ENCODE peak calls at places on chromosomes 4 and X, in ten cellular contexts. One of them, this sample, is unnamed.

GRCh38 chr4:88697588-88698329 is at the start of gene NAP1L5:
- DNase-seq in sigmoid colon: peak; percentile 91
- DNase-seq in mammary epithelial cell: peak; percentile 32
- DNase-seq in Calu3: no peak
- DNase-seq in fibroblast of pulmonary artery: peak; percentile 82
- DNase-seq in OCI-LY7: peak; percentile 11
- DNase-seq in psoas muscle: peak; percentile 71
- DNase-seq in H9: peak; percentile 64
- DNase-seq in fibroblast of lung: peak; percentile 81
- DNase-seq in fibroblast of the aortic adventitia: peak; percentile 74
- DNase-seq in this sample: peak; percentile 55

GRCh38 chr4:1974836-1975235 is 33.9 kb downstream of the NELFA start:
- DNase-seq in sigmoid colon: peak; percentile 25
- DNase-seq in mammary epithelial cell: no peak
- DNase-seq in fibroblast of lung: no peak
- DNase-seq in fibroblast of the aortic adventitia: no peak
- DNase-seq in psoas muscle: no peak
- DNase-seq in H9: no peak
- DNase-seq in fibroblast of pulmonary artery: no peak
- DNase-seq in Calu3: no peak
- DNase-seq in OCI-LY7: no peak
- DNase-seq in this sample: no peak

GRCh38 chrX:1853916-1854315 is 239.1 kb downstream of the ASMT start:
- DNase-seq in fibroblast of lung: no peak
- DNase-seq in H9: no peak
- DNase-seq in OCI-LY7: no peak
- DNase-seq in fibroblast of the aortic adventitia: no peak
- DNase-seq in psoas muscle: no peak
- DNase-seq in sigmoid colon: no peak
- DNase-seq in fibroblast of pulmonary artery: no peak
- DNase-seq in Calu3: no peak
- DNase-seq in mammary epithelial cell: peak; percentile 5
- DNase-seq in this sample: no peak

GRCh38 chrX:2928127-2928582 is 984 bp downstream of the ARSD start:
- DNase-seq in fibroblast of the aortic adventitia: no peak
- DNase-seq in H9: peak; percentile 91
- DNase-seq in sigmoid colon: peak; percentile 74
- DNase-seq in OCI-LY7: no peak
- DNase-seq in mammary epithelial cell: no peak
- DNase-seq in Calu3: peak; percentile 44
- DNase-seq in fibroblast of pulmonary artery: no peak
- DNase-seq in psoas muscle: peak; percentile 53
- DNase-seq in fibroblast of lung: peak; percentile 83
- DNase-seq in this sample: peak; percentile 13

GRCh38 chr4:145130788-145131398 is 32.8 kb downstream of the ABCE1 start:
- DNase-seq in fibroblast of lung: peak; percentile 96
- DNase-seq in OCI-LY7: no peak
- DNase-seq in fibroblast of pulmonary artery: peak; percentile 70
- DNase-seq in fibroblast of the aortic adventitia: peak; percentile 92
- DNase-seq in H9: no peak
- DNase-seq in Calu3: no peak
- DNase-seq in mammary epithelial cell: peak; percentile 43
- DNase-seq in sigmoid colon: no peak
- DNase-seq in psoas muscle: no peak
- DNase-seq in this sample: no peak

GRCh38 chr4:6489962-6490361 is 17.5 kb upstream of the PPP2R2C start:
- DNase-seq in fibroblast of lung: no peak
- DNase-seq in H9: no peak
- DNase-seq in psoas muscle: no peak
- DNase-seq in OCI-LY7: no peak
- DNase-seq in fibroblast of the aortic adventitia: no peak
- DNase-seq in mammary epithelial cell: no peak
- DNase-seq in sigmoid colon: no peak
- DNase-seq in Calu3: no peak
- DNase-seq in fibroblast of pulmonary artery: no peak
- DNase-seq in this sample: no peak

GRCh38 chr4:92303621-92304027 is at the start of gene GRID2:
- DNase-seq in Calu3: peak; percentile 17
- DNase-seq in mammary epithelial cell: peak; percentile 1
- DNase-seq in fibroblast of the aortic adventitia: peak; percentile 8
- DNase-seq in psoas muscle: no peak
- DNase-seq in fibroblast of lung: peak; percentile 29
- DNase-seq in OCI-LY7: no peak
- DNase-seq in sigmoid colon: no peak
- DNase-seq in H9: peak; percentile 78
- DNase-seq in fibroblast of pulmonary artery: peak; percentile 38
- DNase-seq in this sample: no peak

GRCh38 chr4:184283659-184284335 is 66.1 kb upstream of the ENPP6 start:
- DNase-seq in fibroblast of lung: no peak
- DNase-seq in fibroblast of the aortic adventitia: no peak
- DNase-seq in psoas muscle: no peak
- DNase-seq in fibroblast of pulmonary artery: no peak
- DNase-seq in mammary epithelial cell: no peak
- DNase-seq in OCI-LY7: peak; percentile 71
- DNase-seq in H9: no peak
- DNase-seq in Calu3: no peak
- DNase-seq in sigmoid colon: no peak
- DNase-seq in this sample: no peak

GRCh38 chr4:26141916-26142638 is 178.7 kb upstream of the RBPJ start:
- DNase-seq in psoas muscle: peak; percentile 33
- DNase-seq in fibroblast of pulmonary artery: peak; percentile 25
- DNase-seq in H9: no peak
- DNase-seq in sigmoid colon: peak; percentile 90
- DNase-seq in Calu3: no peak
- DNase-seq in mammary epithelial cell: no peak
- DNase-seq in fibroblast of the aortic adventitia: peak; percentile 61
- DNase-seq in OCI-LY7: no peak
- DNase-seq in fibroblast of lung: peak; percentile 28
- DNase-seq in this sample: no peak

GRCh38 chr4:23084559-23085248 is 392.0 kb downstream of the GBA3 start:
- DNase-seq in sigmoid colon: no peak
- DNase-seq in fibroblast of lung: peak; percentile 56
- DNase-seq in mammary epithelial cell: no peak
- DNase-seq in H9: no peak
- DNase-seq in fibroblast of the aortic adventitia: no peak
- DNase-seq in psoas muscle: no peak
- DNase-seq in fibroblast of pulmonary artery: no peak
- DNase-seq in OCI-LY7: no peak
- DNase-seq in Calu3: peak; percentile 53
- DNase-seq in this sample: no peak

GRCh38 chrX:150482537-150483217 is 85.7 kb upstream of the MTM1 start:
- DNase-seq in OCI-LY7: no peak
- DNase-seq in fibroblast of lung: peak; percentile 83
- DNase-seq in fibroblast of the aortic adventitia: peak; percentile 50
- DNase-seq in mammary epithelial cell: peak; percentile 92
- DNase-seq in sigmoid colon: no peak
- DNase-seq in Calu3: peak; percentile 30
- DNase-seq in H9: no peak
- DNase-seq in fibroblast of pulmonary artery: peak; percentile 50
- DNase-seq in psoas muscle: no peak
- DNase-seq in this sample: no peak

GRCh38 chrX:16148896-16149295 is 18.4 kb upstream of the MAGEB17 start:
- DNase-seq in psoas muscle: no peak
- DNase-seq in mammary epithelial cell: peak; percentile 75
- DNase-seq in fibroblast of lung: peak; percentile 25
- DNase-seq in OCI-LY7: no peak
- DNase-seq in fibroblast of the aortic adventitia: no peak
- DNase-seq in sigmoid colon: no peak
- DNase-seq in Calu3: peak; percentile 2
- DNase-seq in fibroblast of pulmonary artery: no peak
- DNase-seq in H9: no peak
- DNase-seq in this sample: no peak

GRCh38 chr4:113851816-113852215 is 90.3 kb upstream of the CAMK2D start:
- DNase-seq in OCI-LY7: no peak
- DNase-seq in fibroblast of pulmonary artery: peak; percentile 11
- DNase-seq in Calu3: no peak
- DNase-seq in fibroblast of lung: no peak
- DNase-seq in fibroblast of the aortic adventitia: peak; percentile 28
- DNase-seq in sigmoid colon: no peak
- DNase-seq in mammary epithelial cell: no peak
- DNase-seq in H9: no peak
- DNase-seq in psoas muscle: no peak
- DNase-seq in this sample: no peak

GRCh38 chr4:15420642-15421041 is 7.2 kb upstream of the C1QTNF7 start:
- DNase-seq in sigmoid colon: no peak
- DNase-seq in H9: no peak
- DNase-seq in fibroblast of lung: peak; percentile 80
- DNase-seq in psoas muscle: no peak
- DNase-seq in mammary epithelial cell: peak; percentile 48
- DNase-seq in Calu3: no peak
- DNase-seq in OCI-LY7: no peak
- DNase-seq in fibroblast of pulmonary artery: peak; percentile 81
- DNase-seq in fibroblast of the aortic adventitia: peak; percentile 58
- DNase-seq in this sample: no peak

GRCh38 chr4:182644326-182645050 is 272.7 kb downstream of the DCTD start:
- DNase-seq in mammary epithelial cell: peak; percentile 25
- DNase-seq in OCI-LY7: no peak
- DNase-seq in fibroblast of pulmonary artery: peak; percentile 23
- DNase-seq in psoas muscle: no peak
- DNase-seq in Calu3: no peak
- DNase-seq in H9: no peak
- DNase-seq in sigmoid colon: no peak
- DNase-seq in fibroblast of the aortic adventitia: peak; percentile 47
- DNase-seq in fibroblast of lung: peak; percentile 87
- DNase-seq in this sample: no peak

GRCh38 chr4:176102414-176102813 is 36.8 kb downstream of the WDR17 start:
- DNase-seq in psoas muscle: no peak
- DNase-seq in fibroblast of lung: no peak
- DNase-seq in sigmoid colon: no peak
- DNase-seq in Calu3: no peak
- DNase-seq in fibroblast of pulmonary artery: no peak
- DNase-seq in mammary epithelial cell: no peak
- DNase-seq in OCI-LY7: no peak
- DNase-seq in H9: no peak
- DNase-seq in fibroblast of the aortic adventitia: peak; percentile 13
- DNase-seq in this sample: no peak

DNA sequence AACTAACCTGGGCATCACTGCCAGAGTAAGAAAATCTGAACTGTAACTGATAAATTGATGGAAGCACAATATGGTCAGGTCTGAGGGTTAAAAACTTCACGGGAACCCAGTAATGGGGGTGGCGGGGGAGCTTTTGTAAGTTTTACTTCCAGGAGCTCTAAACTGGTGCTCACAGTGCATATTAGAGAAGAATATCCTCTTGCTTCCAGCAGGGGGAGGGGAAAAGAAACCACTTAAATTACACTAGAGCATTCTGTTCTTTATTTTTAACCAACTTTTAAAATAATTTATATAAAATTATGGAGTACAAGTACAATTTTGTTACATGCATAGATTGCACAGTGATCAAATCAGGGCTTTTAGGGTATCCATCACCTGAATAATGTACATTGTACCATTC is 33.7 kb downstream of the WDR17 start:
- DNase-seq in mammary epithelial cell: no peak
- DNase-seq in Calu3: no peak
- DNase-seq in fibroblast of the aortic adventitia: no peak
- DNase-seq in sigmoid colon: no peak
- DNase-seq in OCI-LY7: no peak
- DNase-seq in psoas muscle: no peak
- DNase-seq in H9: no peak
- DNase-seq in fibroblast of pulmonary artery: no peak
- DNase-seq in fibroblast of lung: no peak
- DNase-seq in this sample: no peak
- TF ChIP-seq CTCF in mammary epithelial cell: peak; percentile 7
- TF ChIP-seq CTCF in Calu3: no peak
- TF ChIP-seq CTCF in fibroblast of the aortic adventitia: peak; percentile 11
- TF ChIP-seq CTCF in sigmoid colon: no peak
- TF ChIP-seq CTCF in OCI-LY7: no peak
- TF ChIP-seq CTCF in psoas muscle: no peak
- TF ChIP-seq CTCF in H9: peak; percentile 47
- TF ChIP-seq CTCF in fibroblast of pulmonary artery: peak; percentile 19
- TF ChIP-seq CTCF in fibroblast of lung: peak; percentile 14
- TF ChIP-seq CTCF in this sample: no peak

DNA sequence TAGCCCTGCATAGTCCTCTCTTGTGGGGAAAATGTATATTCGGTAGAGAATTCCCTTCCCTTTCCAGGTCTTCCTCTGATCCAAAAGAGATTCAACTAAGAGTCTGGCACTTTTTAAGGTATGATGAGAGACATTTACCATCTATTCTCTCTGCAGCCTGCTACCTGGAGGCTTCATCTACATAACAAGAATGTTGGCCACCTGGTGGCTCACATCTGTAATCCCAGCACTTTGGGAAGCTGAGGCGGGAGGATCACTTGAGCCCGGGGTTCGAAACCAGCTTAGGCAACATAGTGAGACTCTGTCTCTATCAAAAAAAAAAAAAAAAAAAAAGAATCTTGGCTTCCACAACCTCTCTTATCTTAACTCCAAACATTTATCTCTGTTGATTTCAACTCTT is 40.4 kb upstream of the NOCT start:
- DNase-seq in fibroblast of the aortic adventitia: no peak
- DNase-seq in OCI-LY7: no peak
- DNase-seq in H9: peak; percentile 78
- DNase-seq in fibroblast of pulmonary artery: no peak
- DNase-seq in fibroblast of lung: no peak
- DNase-seq in sigmoid colon: no peak
- DNase-seq in Calu3: no peak
- DNase-seq in mammary epithelial cell: no peak
- DNase-seq in psoas muscle: no peak
- DNase-seq in this sample: no peak
- TF ChIP-seq CTCF in fibroblast of the aortic adventitia: no peak
- TF ChIP-seq CTCF in OCI-LY7: peak; percentile 17
- TF ChIP-seq CTCF in H9: peak; percentile 61
- TF ChIP-seq CTCF in fibroblast of pulmonary artery: no peak
- TF ChIP-seq CTCF in fibroblast of lung: no peak
- TF ChIP-seq CTCF in sigmoid colon: no peak
- TF ChIP-seq CTCF in Calu3: no peak
- TF ChIP-seq CTCF in mammary epithelial cell: no peak
- TF ChIP-seq CTCF in psoas muscle: no peak
- TF ChIP-seq CTCF in this sample: no peak

GRCh38 chr4:118033148-118034060 is 882 bp upstream of the NDST3 start:
- DNase-seq in sigmoid colon: peak; percentile 69
- DNase-seq in H9: peak; percentile 70
- DNase-seq in OCI-LY7: no peak
- DNase-seq in fibroblast of the aortic adventitia: peak; percentile 13
- DNase-seq in Calu3: peak; percentile 66
- DNase-seq in fibroblast of lung: peak; percentile 62
- DNase-seq in mammary epithelial cell: peak; percentile 38
- DNase-seq in fibroblast of pulmonary artery: peak; percentile 25
- DNase-seq in psoas muscle: peak; percentile 27
- DNase-seq in this sample: no peak
- TF ChIP-seq CTCF in sigmoid colon: no peak
- TF ChIP-seq CTCF in H9: peak; percentile 23
- TF ChIP-seq CTCF in OCI-LY7: no peak
- TF ChIP-seq CTCF in fibroblast of the aortic adventitia: no peak
- TF ChIP-seq CTCF in Calu3: no peak
- TF ChIP-seq CTCF in fibroblast of lung: no peak
- TF ChIP-seq CTCF in mammary epithelial cell: no peak
- TF ChIP-seq CTCF in fibroblast of pulmonary artery: no peak
- TF ChIP-seq CTCF in psoas muscle: no peak
- TF ChIP-seq CTCF in this sample: no peak

DNA sequence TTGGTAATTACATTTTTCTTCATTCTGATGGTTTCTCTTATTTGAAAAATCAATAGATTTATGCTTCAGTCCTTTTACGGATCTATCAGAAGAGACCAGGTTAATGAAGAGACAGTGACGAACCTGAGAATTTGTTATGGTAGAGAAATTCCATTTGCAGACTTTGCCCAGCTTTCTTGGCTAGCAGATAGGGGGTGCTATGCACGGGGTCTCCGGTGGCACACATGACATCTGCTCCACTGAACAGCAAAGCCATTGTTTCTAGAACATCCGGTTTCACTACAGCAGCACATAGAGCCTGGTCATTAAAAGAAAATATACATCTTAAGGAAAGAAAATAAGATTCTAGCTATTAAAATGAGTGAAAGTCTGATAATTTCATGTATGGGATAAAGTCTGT is 85.1 kb downstream of the ARAP2 start:
- DNase-seq in psoas muscle: no peak
- DNase-seq in Calu3: peak; percentile 1
- DNase-seq in fibroblast of pulmonary artery: no peak
- DNase-seq in fibroblast of the aortic adventitia: no peak
- DNase-seq in OCI-LY7: no peak
- DNase-seq in H9: peak; percentile 40
- DNase-seq in sigmoid colon: no peak
- DNase-seq in fibroblast of lung: no peak
- DNase-seq in mammary epithelial cell: no peak
- DNase-seq in this sample: no peak
- TF ChIP-seq CTCF in psoas muscle: no peak
- TF ChIP-seq CTCF in Calu3: no peak
- TF ChIP-seq CTCF in fibroblast of pulmonary artery: no peak
- TF ChIP-seq CTCF in fibroblast of the aortic adventitia: no peak
- TF ChIP-seq CTCF in OCI-LY7: peak; percentile 55
- TF ChIP-seq CTCF in H9: peak; percentile 64
- TF ChIP-seq CTCF in sigmoid colon: no peak
- TF ChIP-seq CTCF in fibroblast of lung: no peak
- TF ChIP-seq CTCF in mammary epithelial cell: no peak
- TF ChIP-seq CTCF in this sample: no peak